ENCODE peak calls at places on chromosomes 7 and 10, in seven cellular contexts. P is GM03348, J is progenitor cell of endocrine pancreas, O is mammary epithelial cell, E is KG1, V is EH, I is BE2C. Z is an unnamed sample.

GRCh38 chr10:112471878-112472487 is 25.0 kb downstream of the VTI1A start:
- DNase-seq in P (peak; percentile 75), J (no peak), O (peak; percentile 28), E (peak; percentile 37), V (peak; percentile 62), I (no peak), Z (peak; percentile 17)

GRCh38 chr7:139753079-139753692 is 24.6 kb downstream of the HIPK2 start:
- DNase-seq in P (peak; percentile 31), J (no peak), O (no peak), E (no peak), V (peak; percentile 36), I (no peak), Z (no peak)

GRCh38 chr7:24882989-24883631 is 96.9 kb downstream of the OSBPL3 start:
- DNase-seq in P (peak; percentile 82), J (no peak), O (peak; percentile 71), E (no peak), V (peak; percentile 70), I (peak; percentile 23), Z (no peak)

GRCh38 chr10:30591249-30591670 is 38.3 kb downstream of the LYZL2 start:
- DNase-seq in P (peak; percentile 64), J (peak; percentile 33), O (peak; percentile 42), E (peak; percentile 42), V (peak; percentile 60), I (peak; percentile 21), Z (peak; percentile 15)

GRCh38 chr10:11782793-11783557 is 40.2 kb upstream of the PROSER2 start:
- DNase-seq in P (peak; percentile 74), J (no peak), O (peak; percentile 52), E (peak; percentile 81), V (peak; percentile 62), I (no peak), Z (no peak)

GRCh38 chr10:14302035-14302434 is 28.7 kb downstream of the FRMD4A start:
- DNase-seq in P (peak; percentile 39), J (no peak), O (peak; percentile 7), E (no peak), V (peak; percentile 52), I (no peak), Z (no peak)

GRCh38 chr7:34091330-34091917 is 186.1 kb downstream of the BMPER start:
- DNase-seq in P (peak; percentile 60), J (no peak), O (peak; percentile 42), E (no peak), V (peak; percentile 54), I (peak; percentile 14), Z (no peak)

GRCh38 chr7:141550694-141551079 is 523 bp upstream of the AGK start:
- DNase-seq in P (peak; percentile 33), J (no peak), O (no peak), E (no peak), V (peak; percentile 32), I (peak; percentile 25), Z (no peak)

GRCh38 chr7:143345428-143345900 is 17.0 kb downstream of the FAM131B start:
- DNase-seq in P (peak; percentile 27), J (peak; percentile 71), O (peak; percentile 19), E (no peak), V (peak; percentile 9), I (peak; percentile 60), Z (no peak)

GRCh38 chr10:78465456-78465855 is 431.8 kb downstream of the RPS24 start:
- DNase-seq in P (no peak), J (no peak), O (no peak), E (no peak), V (no peak), I (no peak), Z (no peak)

GRCh38 chr7:134367956-134368749 is 51.4 kb upstream of the SLC35B4 start:
- DNase-seq in P (no peak), J (no peak), O (peak; percentile 55), E (no peak), V (no peak), I (no peak), Z (no peak)

GRCh38 chr10:120897343-120897742 is 46.2 kb downstream of the WDR11 start:
- DNase-seq in P (no peak), J (no peak), O (peak; percentile 64), E (no peak), V (peak; percentile 15), I (no peak), Z (no peak)

GRCh38 chr10:21907436-21907835 is 96.1 kb downstream of the DNAJC1 start:
- DNase-seq in P (no peak), J (no peak), O (no peak), E (no peak), V (no peak), I (no peak), Z (no peak)

GRCh38 chr10:21061982-21062381 is 164.9 kb upstream of the NEBL start:
- DNase-seq in P (no peak), J (no peak), O (no peak), E (no peak), V (no peak), I (no peak), Z (no peak)

GRCh38 chr7:80699030-80699638 is 60.7 kb downstream of the CD36 start:
- DNase-seq in P (peak; percentile 33), J (no peak), O (peak; percentile 32), E (peak; percentile 23), V (peak; percentile 67), I (no peak), Z (no peak)

GRCh38 chr7:44218418-44219201 is 17.8 kb downstream of the YKT6 start:
- DNase-seq in P (no peak), J (no peak), O (no peak), E (no peak), V (peak; percentile 34), I (no peak), Z (no peak)

GRCh38 chr10:110530131-110530831 is 32.6 kb downstream of the DUSP5 start:
- DNase-seq in P (peak; percentile 93), J (peak; percentile 45), O (peak; percentile 58), E (no peak), V (peak; percentile 84), I (peak; percentile 61), Z (no peak)

GRCh38 chr10:3869036-3869435 is 84.0 kb upstream of the KLF6 start:
- DNase-seq in P (no peak), J (no peak), O (no peak), E (no peak), V (no peak), I (no peak), Z (no peak)

GRCh38 chr10:112643600-112643999 is 196.6 kb downstream of the VTI1A start:
- DNase-seq in P (no peak), J (no peak), O (no peak), E (no peak), V (no peak), I (no peak), Z (no peak)

GRCh38 chr10:47078393-47079163 is 167.3 kb downstream of the PTPN20 start:
- DNase-seq in P (no peak), J (no peak), O (no peak), E (no peak), V (no peak), I (no peak), Z (no peak)

GRCh38 chr7:47846117-47846836 is 102.0 kb downstream of the PKD1L1 start:
- DNase-seq in P (peak; percentile 40), J (no peak), O (peak; percentile 34), E (no peak), V (peak; percentile 61), I (no peak), Z (no peak)